ENCODE peak calls at places on chromosome 6, in six cellular contexts. Z, G, V, Q, Y and S are unnamed samples.

GRCh38 chr6:8432614-8433013 is 2.7 kb downstream of the SLC35B3 start:
- DNase-seq in Z (no peak), G (no peak), V (no peak), Q (no peak), Y (no peak), S (no peak)

GRCh38 chr6:140174509-140174908 is 800.1 kb upstream of the CITED2 start:
- DNase-seq in Z (no peak), G (no peak), V (no peak), Q (no peak), Y (no peak), S (peak; percentile 23)

GRCh38 chr6:25311251-25311910 is 32.2 kb downstream of the CARMIL1 start:
- DNase-seq in Z (no peak), G (no peak), V (no peak), Q (no peak), Y (no peak), S (peak; percentile 68)

GRCh38 chr6:126480268-126480667 is 140.4 kb downstream of the CENPW start:
- DNase-seq in Z (no peak), G (no peak), V (no peak), Q (no peak), Y (no peak), S (no peak)

GRCh38 chr6:14702678-14703077 is 543.2 kb upstream of the JARID2 start:
- DNase-seq in Z (no peak), G (no peak), V (no peak), Q (no peak), Y (no peak), S (no peak)

GRCh38 chr6:155254139-155254538 is 9.7 kb upstream of the CLDN20 start:
- DNase-seq in Z (no peak), G (no peak), V (no peak), Q (no peak), Y (no peak), S (no peak)

GRCh38 chr6:157148391-157149323 is 174.7 kb downstream of the TMEM242 start:
- DNase-seq in Z (no peak), G (peak; percentile 74), V (peak; percentile 61), Q (no peak), Y (no peak), S (peak; percentile 94)

GRCh38 chr6:104414723-104415122 is 445.0 kb downstream of the HACE1 start:
- DNase-seq in Z (no peak), G (no peak), V (no peak), Q (no peak), Y (no peak), S (no peak)

GRCh38 chr6:146041282-146041681 is 12.4 kb downstream of the GRM1 start:
- DNase-seq in Z (no peak), G (no peak), V (no peak), Q (no peak), Y (no peak), S (no peak)

GRCh38 chr6:128519132-128519930 is 1.1 kb downstream of the PTPRK start:
- DNase-seq in Z (no peak), G (no peak), V (peak; percentile 14), Q (peak; percentile 9), Y (peak; percentile 1), S (peak; percentile 49)

GRCh38 chr6:89950446-89950845 is 56.2 kb downstream of the GJA10 start:
- DNase-seq in Z (no peak), G (no peak), V (no peak), Q (no peak), Y (no peak), S (no peak)

GRCh38 chr6:63844287-63844686 is 208.7 kb downstream of the PHF3 start:
- DNase-seq in Z (no peak), G (no peak), V (no peak), Q (no peak), Y (no peak), S (no peak)

GRCh38 chr6:95203153-95203754 is 374.1 kb upstream of the MANEA start:
- DNase-seq in Z (no peak), G (no peak), V (peak; percentile 68), Q (peak; percentile 18), Y (no peak), S (no peak)

GRCh38 chr6:23414204-23414501 is 711.9 kb upstream of the NRSN1 start:
- DNase-seq in Z (no peak), G (no peak), V (peak; percentile 10), Q (peak; percentile 37), Y (no peak), S (peak; percentile 7)

GRCh38 chr6:70062010-70062409 is 195.7 kb downstream of the COL19A1 start:
- DNase-seq in Z (no peak), G (no peak), V (no peak), Q (no peak), Y (no peak), S (no peak)

GRCh38 chr6:144055121-144055931 is 40.0 kb downstream of the SF3B5 start:
- DNase-seq in Z (no peak), G (no peak), V (no peak), Q (peak; percentile 57), Y (no peak), S (no peak)

GRCh38 chr6:72363844-72364740 is 257.8 kb upstream of the KCNQ5 start:
- DNase-seq in Z (no peak), G (peak; percentile 8), V (no peak), Q (no peak), Y (no peak), S (peak; percentile 87)

GRCh38 chr6:119445666-119446622 is 96.4 kb upstream of the MAN1A1 start:
- DNase-seq in Z (no peak), G (no peak), V (no peak), Q (peak; percentile 27), Y (no peak), S (no peak)

GRCh38 chr6:83183082-83183828 is 9.8 kb downstream of the PGM3 start:
- DNase-seq in Z (no peak), G (no peak), V (no peak), Q (no peak), Y (no peak), S (peak; percentile 96)

GRCh38 chr6:43967692-43968091 is 159.6 kb downstream of the MRPL14 start:
- DNase-seq in Z (no peak), G (no peak), V (no peak), Q (no peak), Y (no peak), S (no peak)

GRCh38 chr6:148700047-148700712 is 46.6 kb upstream of the UST start:
- DNase-seq in Z (no peak), G (no peak), V (no peak), Q (peak; percentile 62), Y (no peak), S (no peak)

GRCh38 chr6:8170245-8170644 is 67.9 kb upstream of the EEF1E1 start:
- DNase-seq in Z (no peak), G (no peak), V (no peak), Q (no peak), Y (no peak), S (no peak)

GRCh38 chr6:26595669-26596269 is 984 bp upstream of the ABT1 start:
- DNase-seq in Z (peak; percentile 83), G (peak; percentile 76), V (peak; percentile 76), Q (peak; percentile 74), Y (peak; percentile 54), S (peak; percentile 74)

GRCh38 chr6:136703331-136703846 is 88.9 kb downstream of the MAP3K5 start:
- DNase-seq in Z (no peak), G (no peak), V (no peak), Q (no peak), Y (no peak), S (no peak)

GRCh38 chr6:3405679-3406078 is 51.2 kb downstream of the SLC22A23 start:
- DNase-seq in Z (no peak), G (no peak), V (no peak), Q (no peak), Y (no peak), S (peak; percentile 7)

GRCh38 chr6:105882071-105882803 is 203.9 kb upstream of the PRDM1 start:
- DNase-seq in Z (no peak), G (no peak), V (no peak), Q (no peak), Y (no peak), S (peak; percentile 70)

GRCh38 chr6:111057074-111057752 is 30.1 kb upstream of the SLC16A10 start:
- DNase-seq in Z (peak; percentile 2), G (no peak), V (peak; percentile 20), Q (peak; percentile 38), Y (peak; percentile 22), S (peak; percentile 39)

GRCh38 chr6:36912583-36912982 is 26.8 kb downstream of the C6orf89 start:
- DNase-seq in Z (peak; percentile 49), G (no peak), V (no peak), Q (peak; percentile 65), Y (peak; percentile 42), S (peak; percentile 62)

GRCh38 chr6:119348308-119349040 is 1.1 kb downstream of the MAN1A1 start:
- DNase-seq in Z (peak; percentile 3), G (no peak), V (no peak), Q (peak; percentile 67), Y (peak; percentile 40), S (no peak)

GRCh38 chr6:149852180-149852579 is 12.0 kb downstream of the LRP11 start:
- DNase-seq in Z (no peak), G (no peak), V (no peak), Q (no peak), Y (no peak), S (peak; percentile 34)

GRCh38 chr6:20409427-20409971 is 7.8 kb downstream of the E2F3 start:
- DNase-seq in Z (no peak), G (no peak), V (no peak), Q (peak; percentile 45), Y (no peak), S (no peak)

GRCh38 chr6:5422321-5422915 is 161.1 kb downstream of the FARS2 start:
- DNase-seq in Z (no peak), G (no peak), V (peak; percentile 7), Q (peak; percentile 20), Y (no peak), S (no peak)

GRCh38 chr6:46799657-46800056 is 6.5 kb downstream of the MEP1A start:
- DNase-seq in Z (no peak), G (no peak), V (no peak), Q (no peak), Y (no peak), S (no peak)